ENCODE peak calls at places on chromosomes 12 and 14, in nine cellular contexts. N is RWPE1, R is progenitor cell of endocrine pancreas, L is OCI-LY7, Y is heart left ventricle, C is dorsolateral prefrontal cortex, G is AG04450, E is body of pancreas, O is omental fat pad. B is an unnamed sample.

GRCh38 chr12:89507015-89507824 is 17.4 kb downstream of the GALNT4 start:
- DNase-seq in E (peak), N (no peak), O (no peak), G (no peak), C (no peak), L (no peak), R (no peak), Y (no peak), B (no peak)

GRCh38 chr12:95231190-95231589 is 13.6 kb downstream of the VEZT start:
- DNase-seq in N (peak), C (no peak), L (no peak), R (no peak), E (peak), Y (no peak), O (no peak), G (no peak), B (no peak)

GRCh38 chr12:49518914-49519573 is 19.8 kb upstream of the KCNH3 start:
- DNase-seq in R (no peak), O (no peak), E (no peak), L (no peak), G (no peak), Y (no peak), N (no peak), C (no peak), B (no peak)

GRCh38 chr12:88816201-88816600 is 235.9 kb upstream of the KITLG start:
- DNase-seq in L (no peak), E (no peak), O (no peak), G (no peak), N (no peak), C (no peak), R (no peak), Y (no peak), B (no peak)

GRCh38 chr14:70086685-70087379 is 101.9 kb downstream of the SLC8A3 start:
- DNase-seq in O (no peak), C (no peak), G (no peak), R (no peak), E (peak), N (peak), Y (no peak), L (peak), B (no peak)

GRCh38 chr12:100955139-100955538 is 160.6 kb downstream of the ANO4 start:
- DNase-seq in L (no peak), R (no peak), Y (no peak), O (no peak), C (no peak), N (no peak), E (no peak), G (peak), B (no peak)

GRCh38 chr12:3122841-3123678 is 45.9 kb downstream of the TSPAN9 start:
- DNase-seq in L (no peak), R (no peak), O (no peak), C (no peak), N (peak), E (no peak), Y (peak), G (no peak), B (no peak)

GRCh38 chr12:30972035-30972434 is 45.5 kb downstream of the TSPAN11 start:
- DNase-seq in L (no peak), N (no peak), E (no peak), O (no peak), R (no peak), C (no peak), G (no peak), Y (no peak), B (no peak)

GRCh38 chr14:51507556-51508511 is 143.9 kb upstream of the FRMD6 start:
- DNase-seq in E (peak), O (no peak), L (no peak), G (no peak), Y (peak), N (no peak), R (no peak), C (peak), B (peak)

GRCh38 chr12:41946106-41946505 is 198.6 kb downstream of the GXYLT1 start:
- DNase-seq in N (no peak), L (peak), E (no peak), G (no peak), Y (no peak), O (no peak), C (no peak), R (no peak), B (no peak)

GRCh38 chr12:107610030-107610859 is 75.4 kb upstream of the PWP1 start:
- DNase-seq in N (peak), R (no peak), Y (no peak), C (no peak), O (no peak), G (peak), L (peak), E (peak), B (peak)

GRCh38 chr12:4809449-4810218 is 89.4 kb downstream of the GALNT8 start:
- DNase-seq in Y (no peak), R (peak), O (no peak), E (no peak), L (no peak), N (no peak), G (no peak), C (no peak), B (no peak)

GRCh38 chr12:65518771-65519170 is 240.3 kb downstream of the MSRB3 start:
- DNase-seq in R (no peak), O (no peak), G (no peak), C (no peak), L (no peak), Y (no peak), E (no peak), N (no peak), B (no peak)

GRCh38 chr12:116376354-116377193 is 99.1 kb upstream of the MED13L start:
- DNase-seq in L (no peak), N (peak), C (no peak), R (no peak), Y (no peak), E (no peak), G (no peak), O (no peak), B (no peak)

GRCh38 chr12:70268972-70269371 is 25.7 kb downstream of the CNOT2 start:
- DNase-seq in Y (no peak), E (no peak), O (no peak), G (no peak), R (no peak), N (no peak), L (no peak), C (no peak), B (no peak)

GRCh38 chr14:75648066-75648838 is 12.4 kb downstream of the ERG28 start:
- DNase-seq in O (no peak), L (no peak), E (peak), N (peak), Y (peak), C (no peak), G (peak), R (no peak), B (no peak)

GRCh38 chr12:110741371-110741770 is 1.3 kb downstream of the PPP1CC start:
- DNase-seq in Y (no peak), N (no peak), C (no peak), L (peak), R (no peak), G (no peak), O (no peak), E (no peak), B (no peak)

GRCh38 chr14:43669355-43669754 is 837.7 kb downstream of the FSCB start:
- DNase-seq in R (no peak), O (no peak), C (no peak), N (no peak), E (no peak), L (no peak), Y (no peak), G (no peak), B (no peak)

GRCh38 chr14:43677581-43677980 is 829.5 kb downstream of the FSCB start:
- DNase-seq in Y (no peak), O (no peak), G (no peak), R (no peak), L (no peak), C (no peak), N (no peak), E (no peak), B (no peak)

GRCh38 chr14:43674273-43674672 is 832.8 kb downstream of the FSCB start:
- DNase-seq in L (no peak), O (no peak), E (no peak), Y (no peak), G (no peak), C (no peak), N (no peak), R (no peak), B (no peak)
- TF ChIP-seq CTCF in L (no peak), O (no peak), E (no peak), Y (no peak), G (no peak), C (no peak), N (no peak), R (no peak), B (no peak)

GRCh38 chr12:128069359-128069997 is 197.5 kb upstream of the TMEM132C start:
- DNase-seq in C (peak), E (peak), Y (no peak), R (peak), O (no peak), G (no peak), L (peak), N (peak), B (peak)
- TF ChIP-seq CTCF in C (peak), E (peak), Y (peak), R (peak), O (no peak), G (peak), L (peak), N (peak), B (peak)

GRCh38 chr12:6493580-6494350 is at the start of gene NCAPD2:
- DNase-seq in E (peak), O (peak), C (peak), Y (peak), G (peak), L (peak), R (peak), N (peak), B (peak)
- TF ChIP-seq CTCF in E (peak), O (no peak), C (peak), Y (no peak), G (peak), L (peak), R (peak), N (no peak), B (peak)

GRCh38 chr12:72036393-72036792 is 97.7 kb downstream of the TPH2 start:
- DNase-seq in O (no peak), C (no peak), Y (no peak), G (no peak), N (no peak), L (no peak), R (no peak), E (no peak), B (no peak)
- TF ChIP-seq CTCF in O (no peak), C (no peak), Y (no peak), G (no peak), N (no peak), L (no peak), R (no peak), E (no peak), B (no peak)

DNA sequence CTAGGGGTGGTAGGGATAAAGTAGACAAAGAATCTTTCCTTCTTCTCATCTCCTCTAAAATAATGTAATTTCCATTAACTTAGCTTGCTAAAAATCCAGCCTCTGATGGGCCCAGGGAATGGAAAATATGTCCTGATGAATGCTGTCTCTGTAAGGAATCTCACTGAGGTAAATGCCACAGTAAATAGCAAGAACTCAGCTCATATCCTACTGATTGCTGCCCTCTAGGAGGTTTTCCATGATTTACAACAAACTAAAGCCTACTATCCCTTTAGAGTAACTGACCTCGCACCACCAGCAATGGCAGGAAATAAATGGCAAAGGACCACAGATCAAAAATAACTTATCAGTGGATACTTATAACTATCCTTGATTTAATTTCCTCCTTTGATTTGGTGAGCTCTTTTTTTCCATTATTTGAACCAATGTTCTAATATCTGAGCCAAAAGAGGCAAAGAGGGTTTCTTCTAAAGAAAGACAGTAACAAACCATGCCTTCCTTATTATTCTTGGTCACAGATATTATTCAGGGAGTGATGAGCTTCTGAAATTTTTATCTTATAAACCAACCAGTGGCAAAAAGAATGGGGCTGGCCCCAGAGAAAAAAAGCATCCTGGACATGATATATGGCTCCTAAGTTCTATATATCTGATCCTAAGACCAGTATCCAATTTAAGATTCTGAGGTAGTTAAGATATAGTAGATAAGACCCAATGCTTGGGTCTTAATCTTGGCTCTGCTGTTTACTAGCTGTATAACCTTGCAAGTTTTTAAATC is 43.7 kb downstream of the SENP1 start:
- DNase-seq in L (no peak), N (no peak), R (no peak), Y (no peak), G (no peak), C (no peak), E (no peak), O (no peak), B (no peak)
- TF ChIP-seq CTCF in L (no peak), N (no peak), R (peak), Y (no peak), G (no peak), C (no peak), E (no peak), O (no peak), B (no peak)

DNA sequence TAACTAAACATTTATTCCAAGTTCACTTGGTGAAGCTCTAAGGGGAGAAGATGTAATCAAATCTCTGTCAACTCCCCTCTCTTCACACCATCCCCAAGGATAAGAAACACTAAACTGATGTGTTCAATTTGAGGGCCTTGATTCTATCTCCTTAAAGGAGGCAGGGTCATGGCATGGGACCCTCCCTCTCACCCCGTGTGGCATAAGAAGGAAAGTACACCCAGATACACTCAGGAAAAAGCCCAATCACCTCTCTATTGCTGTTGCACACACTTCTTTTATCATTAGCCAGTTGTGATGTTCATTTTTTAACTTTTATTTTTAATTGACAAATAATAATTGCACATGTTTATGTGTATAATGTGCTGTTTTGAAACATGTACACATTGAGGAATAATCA is 35.1 kb downstream of the WASHC3 start:
- DNase-seq in R (no peak), E (no peak), Y (no peak), L (peak), C (no peak), G (no peak), O (no peak), N (no peak), B (no peak)
- TF ChIP-seq CTCF in R (peak), E (no peak), Y (no peak), L (peak), C (no peak), G (no peak), O (no peak), N (no peak), B (no peak)

GRCh38 chr12:127966331-127966730 is 300.6 kb upstream of the TMEM132C start:
- DNase-seq in G (no peak), C (no peak), L (no peak), Y (no peak), E (no peak), R (no peak), O (no peak), N (no peak), B (no peak)

GRCh38 chr12:127963926-127964325 is 303.0 kb upstream of the TMEM132C start:
- DNase-seq in C (no peak), G (no peak), E (no peak), O (no peak), Y (no peak), L (no peak), R (no peak), N (no peak), B (no peak)

DNA sequence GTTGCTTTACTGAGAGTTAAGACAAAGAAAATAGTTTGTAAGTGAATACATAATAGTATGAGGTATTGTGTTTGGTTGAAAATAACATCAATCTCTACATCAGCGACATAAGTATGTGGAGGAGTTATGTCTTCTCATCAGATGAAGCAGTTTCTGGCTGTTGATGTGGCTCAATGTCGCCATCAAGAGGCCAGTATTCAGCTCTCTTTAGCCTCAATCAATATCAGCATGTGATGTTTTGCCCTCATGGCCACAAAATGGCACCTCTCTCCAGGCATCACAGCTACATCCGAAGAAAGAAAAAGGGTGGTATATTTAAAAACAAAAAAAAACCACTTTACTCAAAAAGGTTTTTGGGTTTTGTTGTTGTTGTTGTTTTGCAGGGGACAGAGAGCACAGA is 302.3 kb upstream of the TMEM132C start:
- DNase-seq in R (no peak), C (no peak), G (no peak), Y (no peak), O (no peak), L (peak), E (no peak), N (no peak), B (no peak)
- TF ChIP-seq CTCF in R (no peak), C (no peak), G (no peak), Y (no peak), O (no peak), L (peak), E (no peak), N (no peak), B (no peak)

B was measured in mesothelial cell of epicardium.